ENCODE peak calls at places on chromosomes 5 and 9, in five cellular contexts. B is HepG2, R is GM12878, O is H1, F is NT2/D1. S is an unnamed sample.
A peak's percentile ranks its signal among the peaks of the same experiment; 100 is the strongest.

GRCh38 chr9:86282979-86283535 is 719 bp upstream of the ISCA1 start:
- DNase-seq in F (no peak), R (no peak), B (no peak), O (no peak), S (peak; percentile 15)

GRCh38 chr5:125125031-125125823 is 378.8 kb upstream of the ZNF608 start:
- DNase-seq in O (no peak), F (no peak), R (no peak), B (no peak), S (no peak)

GRCh38 chr5:124743534-124744169 is 2.8 kb downstream of the ZNF608 start:
- DNase-seq in F (no peak), B (no peak), R (no peak), O (no peak), S (no peak)

GRCh38 chr5:166493042-166493441 is 1798.4 kb upstream of the WWC1 start:
- DNase-seq in R (no peak), B (no peak), O (no peak), F (no peak), S (no peak)

GRCh38 chr9:127336708-127337352 is 60.1 kb upstream of the SLC2A8 start:
- DNase-seq in B (peak; percentile 16), R (no peak), F (no peak), O (no peak), S (no peak)

GRCh38 chr5:150103678-150104549 is 17.6 kb upstream of the CSF1R start:
- DNase-seq in B (no peak), R (no peak), F (no peak), O (no peak), S (no peak)

GRCh38 chr5:160959804-160960203 is 107.8 kb upstream of the ATP10B start:
- DNase-seq in O (no peak), F (no peak), B (no peak), R (peak; percentile 62), S (no peak)

GRCh38 chr5:140342287-140342686 is 4.1 kb downstream of the HBEGF start:
- DNase-seq in R (peak; percentile 60), F (no peak), O (no peak), B (no peak), S (no peak)

GRCh38 chr5:74035521-74035937 is 409.5 kb downstream of the ARHGEF28 start:
- DNase-seq in R (peak; percentile 59), B (peak; percentile 49), O (no peak), F (no peak), S (peak; percentile 21)

GRCh38 chr5:75320341-75320740 is 16.7 kb upstream of the HMGCR start:
- DNase-seq in B (no peak), O (no peak), F (no peak), R (no peak), S (no peak)

GRCh38 chr5:40277161-40277906 is 402.4 kb upstream of the PTGER4 start:
- DNase-seq in F (no peak), O (no peak), B (no peak), R (peak; percentile 34), S (no peak)

GRCh38 chr9:994005-994404 is 17.6 kb downstream of the DMRT3 start:
- DNase-seq in F (no peak), O (no peak), B (no peak), R (no peak), S (no peak)

GRCh38 chr9:92639791-92640271 is 30.1 kb downstream of the IPPK start:
- DNase-seq in O (no peak), F (no peak), B (no peak), R (no peak), S (no peak)

GRCh38 chr5:2756764-2757163 is 5.3 kb upstream of the IRX2 start:
- DNase-seq in B (no peak), R (no peak), F (no peak), O (no peak), S (no peak)

GRCh38 chr5:14341571-14342225 is 198.6 kb downstream of the TRIO start:
- DNase-seq in O (peak; percentile 62), F (peak; percentile 75), R (no peak), B (no peak), S (no peak)

GRCh38 chr5:6633469-6634326 is 458 bp downstream of the SRD5A1 start:
- DNase-seq in B (no peak), O (no peak), R (no peak), F (no peak), S (peak; percentile 9)

GRCh38 chr9:126248680-126249079 is 77.9 kb upstream of the MVB12B start:
- DNase-seq in F (no peak), R (no peak), B (no peak), O (no peak), S (no peak)

GRCh38 chr5:23506329-23507236 is 826 bp upstream of the PRDM9 start:
- DNase-seq in F (peak; percentile 42), B (peak; percentile 56), O (peak; percentile 29), R (no peak), S (peak; percentile 49)

GRCh38 chr9:91953723-91954122 is 3.7 kb upstream of the ROR2 start:
- DNase-seq in O (no peak), F (no peak), B (no peak), R (no peak), S (no peak)

GRCh38 chr5:1351156-1351555 is 6.3 kb upstream of the CLPTM1L start:
- DNase-seq in F (no peak), O (no peak), B (no peak), R (no peak), S (no peak)

GRCh38 chr5:15834596-15835245 is 334.7 kb downstream of the FBXL7 start:
- DNase-seq in B (no peak), F (peak; percentile 22), R (no peak), O (no peak), S (no peak)

GRCh38 chr9:113477661-113478060 is 14.1 kb downstream of the RGS3 start:
- DNase-seq in F (no peak), O (no peak), B (no peak), R (no peak), S (no peak)

GRCh38 chr9:133707065-133707760 is 30.9 kb downstream of the SARDH start:
- DNase-seq in F (no peak), R (no peak), B (no peak), O (no peak), S (no peak)

GRCh38 chr9:33816327-33817252 is at the start of gene UBE2R2:
- DNase-seq in B (peak; percentile 81), O (peak; percentile 60), R (peak; percentile 85), F (peak; percentile 85), S (peak; percentile 96)

GRCh38 chr5:139275536-139276297 is 17.8 kb upstream of the MATR3 start:
- DNase-seq in R (no peak), F (no peak), B (peak; percentile 30), O (no peak), S (no peak)

GRCh38 chr5:89582768-89583339 is 699.9 kb upstream of the MEF2C start:
- DNase-seq in O (no peak), F (no peak), B (no peak), R (no peak), S (no peak)

GRCh38 chr9:76107487-76107886 is 217.0 kb downstream of the PCSK5 start:
- DNase-seq in O (no peak), R (no peak), F (no peak), B (no peak), S (no peak)

GRCh38 chr9:107005201-107005600 is 142.2 kb downstream of the ZNF462 start:
- DNase-seq in B (no peak), F (no peak), O (no peak), R (no peak), S (no peak)

GRCh38 chr5:43051668-43052067 is 11.5 kb upstream of the ANXA2R start:
- DNase-seq in B (no peak), O (no peak), F (no peak), R (no peak), S (no peak)

GRCh38 chr5:85452322-85453025 is 1067.8 kb upstream of the EDIL3 start:
- DNase-seq in O (no peak), B (no peak), R (no peak), F (no peak), S (no peak)

GRCh38 chr5:145680169-145680568 is 155.0 kb downstream of the PRELID2 start:
- DNase-seq in F (no peak), R (no peak), O (no peak), B (no peak), S (peak; percentile 27)

GRCh38 chr5:135713516-135713915 is 120.9 kb upstream of the SLC25A48 start:
- DNase-seq in B (no peak), R (no peak), F (no peak), O (no peak), S (no peak)

DNA sequence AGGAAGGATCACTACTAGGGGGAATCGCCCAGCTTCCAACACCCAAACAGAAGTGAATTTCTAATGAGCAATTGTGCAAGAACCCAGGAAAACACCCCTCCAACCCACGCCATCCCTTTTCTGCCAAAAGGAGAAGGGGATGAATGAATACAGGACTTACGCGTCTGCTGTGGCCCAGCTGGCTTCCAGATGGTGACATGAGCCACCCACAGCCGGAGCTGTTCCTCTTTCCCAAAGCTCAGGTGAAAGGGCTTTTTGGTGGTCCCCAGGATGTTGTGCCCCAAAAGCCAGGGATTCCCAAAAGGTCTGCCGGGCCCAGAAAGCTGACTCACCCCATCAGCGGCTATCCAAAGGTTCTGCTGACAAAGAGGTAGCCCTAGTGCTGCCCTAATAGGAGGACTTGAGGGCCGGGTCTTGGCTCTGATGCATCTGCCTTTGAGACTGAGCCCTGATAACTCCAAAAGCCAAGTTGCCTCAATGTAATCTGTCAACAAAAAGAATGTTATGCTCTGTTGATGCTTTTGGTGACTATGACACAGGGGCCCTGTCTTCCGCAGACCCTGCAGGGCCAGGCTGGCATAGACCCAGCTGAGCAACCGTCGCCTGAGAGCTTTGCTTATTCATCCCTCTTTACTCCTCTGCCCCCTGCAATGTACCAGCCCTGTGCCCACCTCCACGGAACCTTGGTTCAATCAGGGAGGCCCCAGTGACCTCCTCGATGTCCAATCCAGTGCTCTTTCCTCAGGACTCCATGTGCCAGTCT is 14.5 kb downstream of the GSN start:
- DNase-seq in R (no peak), F (no peak), B (no peak), O (no peak), S (no peak)
- TF ChIP-seq SUZ12 in R (no peak), F (no peak), B (no peak), O (no peak), S (no peak)

DNA sequence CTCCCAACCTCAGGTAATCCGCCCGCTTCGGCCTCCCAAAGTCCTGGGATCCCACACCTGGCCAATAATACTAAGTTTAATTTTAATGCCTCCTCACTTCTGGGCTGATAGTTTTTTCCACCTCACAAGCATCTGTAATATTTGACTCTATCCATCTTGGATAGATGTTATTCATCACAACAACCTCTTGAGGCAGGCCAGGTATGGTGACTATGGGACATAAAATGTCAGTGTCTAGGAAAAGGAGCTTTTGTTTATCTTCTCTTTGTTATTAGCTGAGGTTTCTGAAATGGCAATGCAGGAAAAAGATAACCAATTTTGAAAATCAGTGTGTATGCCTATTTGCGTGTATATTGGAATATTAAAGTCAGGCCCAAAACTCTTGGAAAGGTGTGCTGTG is 1.2 kb upstream of the CCDC69 start:
- DNase-seq in R (no peak), B (no peak), O (no peak), F (no peak), S (no peak)
- TF ChIP-seq SUZ12 in R (no peak), B (no peak), O (no peak), F (no peak), S (no peak)

GRCh38 chr9:123360161-123361085 is 4.4 kb downstream of the CRB2 start:
- DNase-seq in O (peak; percentile 91), F (peak; percentile 97), B (peak; percentile 90), R (no peak), S (peak; percentile 72)
- TF ChIP-seq SUZ12 in O (no peak), F (no peak), B (no peak), R (no peak), S (no peak)

DNA sequence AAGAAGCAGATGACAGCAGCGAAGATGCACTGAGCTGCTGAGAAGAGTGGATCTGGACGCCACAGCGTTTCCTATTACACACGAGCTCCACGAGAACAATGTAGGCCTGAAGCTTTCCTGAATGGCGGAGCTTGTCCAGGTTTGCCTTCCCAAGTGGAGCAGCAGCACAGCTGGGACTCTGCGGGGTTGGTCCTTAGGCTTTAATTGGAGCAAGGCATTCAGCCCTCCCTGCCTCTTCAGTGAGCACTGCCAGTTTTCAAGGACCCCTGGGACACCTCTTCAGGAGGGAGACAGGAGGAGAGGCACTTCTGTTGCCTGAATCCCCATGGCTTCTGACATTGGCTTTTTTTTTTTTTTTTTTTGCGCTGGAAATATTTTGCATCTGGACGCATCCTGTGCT is 179.4 kb downstream of the SEMA6A start:
- DNase-seq in F (no peak), O (no peak), R (no peak), B (no peak), S (no peak)
- TF ChIP-seq SUZ12 in F (no peak), O (no peak), R (no peak), B (no peak), S (no peak)